ENCODE peak calls at places on chromosomes 11 and 22, in six cellular contexts. H, P, N, I, B and J are unnamed samples.

GRCh38 chr11:13160302-13160701 is 117.3 kb upstream of the BMAL1 start:
- DNase-seq in N (no peak), B (no peak), I (no peak), P (no peak), H (no peak), J (no peak)

GRCh38 chr22:46815896-46816721 is 53.7 kb downstream of the TBC1D22A start:
- DNase-seq in N (no peak), I (no peak), P (no peak), H (peak; percentile 16), B (peak; percentile 62), J (no peak)

GRCh38 chr22:25207553-25208157 is 8.0 kb downstream of the CRYBB3 start:
- DNase-seq in H (no peak), P (no peak), B (no peak), N (no peak), I (no peak), J (no peak)

GRCh38 chr11:57276857-57277505 is 39.9 kb upstream of the APLNR start:
- DNase-seq in B (no peak), N (no peak), I (no peak), P (no peak), H (no peak), J (no peak)

GRCh38 chr11:108961095-108961494 is 296.2 kb downstream of the DDX10 start:
- DNase-seq in H (no peak), N (no peak), B (no peak), I (no peak), P (no peak), J (no peak)

GRCh38 chr22:27262371-27262770 is 539.2 kb downstream of the MN1 start:
- DNase-seq in P (no peak), H (no peak), N (no peak), B (no peak), I (no peak), J (no peak)

GRCh38 chr11:96168623-96169022 is 174.4 kb downstream of the MAML2 start:
- DNase-seq in H (peak; percentile 50), B (peak; percentile 92), N (no peak), I (no peak), P (peak; percentile 86), J (no peak)

GRCh38 chr11:70650075-70650909 is 252.0 kb downstream of the CTTN start:
- DNase-seq in P (peak; percentile 15), H (no peak), N (no peak), I (no peak), B (peak; percentile 58), J (peak; percentile 52)

GRCh38 chr11:34719303-34719848 is 98.5 kb downstream of the EHF start:
- DNase-seq in N (no peak), H (no peak), P (no peak), B (no peak), I (no peak), J (no peak)

GRCh38 chr11:132024587-132025295 is 654.3 kb downstream of the NTM start:
- DNase-seq in P (peak; percentile 38), B (peak; percentile 83), N (no peak), H (peak; percentile 70), I (no peak), J (peak; percentile 58)

GRCh38 chr11:128551641-128552335 is 35.6 kb downstream of the ETS1 start:
- DNase-seq in N (no peak), I (no peak), H (no peak), B (no peak), P (no peak), J (no peak)

GRCh38 chr22:43275545-43275981 is 67.6 kb downstream of the SCUBE1 start:
- DNase-seq in I (no peak), N (no peak), P (no peak), H (no peak), B (peak; percentile 17), J (peak; percentile 7)

GRCh38 chr11:17542249-17542648 is 2.0 kb downstream of the USH1C start:
- DNase-seq in B (no peak), H (no peak), I (no peak), P (no peak), N (no peak), J (no peak)

GRCh38 chr11:79045811-79046304 is 395.0 kb downstream of the TENM4 start:
- DNase-seq in P (no peak), H (no peak), B (peak; percentile 42), I (no peak), N (no peak), J (no peak)

GRCh38 chr22:38311331-38311635 is 6.0 kb downstream of the CSNK1E start:
- DNase-seq in H (no peak), N (no peak), B (peak; percentile 49), I (no peak), P (no peak), J (no peak)

GRCh38 chr22:38167988-38168407 is 13.6 kb downstream of the PLA2G6 start:
- DNase-seq in N (no peak), B (no peak), I (no peak), P (no peak), H (no peak), J (no peak)

GRCh38 chr22:46293591-46294260 is 2.9 kb upstream of the GTSE1 start:
- DNase-seq in B (peak; percentile 73), I (no peak), N (peak; percentile 8), H (peak; percentile 51), P (peak; percentile 62), J (no peak)

GRCh38 chr22:21823740-21824438 is 43.6 kb downstream of the MAPK1 start:
- DNase-seq in H (no peak), I (no peak), B (peak; percentile 84), N (no peak), P (no peak), J (no peak)

GRCh38 chr11:1772270-1773130 is 8.8 kb upstream of the CTSD start:
- DNase-seq in H (peak; percentile 79), N (no peak), I (peak; percentile 26), P (peak; percentile 80), B (peak; percentile 95), J (peak; percentile 77)

GRCh38 chr11:69683764-69684333 is 8.7 kb upstream of the LTO1 start:
- DNase-seq in H (no peak), N (no peak), P (no peak), B (peak; percentile 34), I (no peak), J (no peak)

GRCh38 chr11:122037911-122038310 is 78.1 kb downstream of the BLID start:
- DNase-seq in B (no peak), I (no peak), P (no peak), H (no peak), N (no peak), J (no peak)

GRCh38 chr11:2582436-2582931 is 117.3 kb downstream of the KCNQ1OT1 start:
- DNase-seq in I (no peak), P (no peak), B (no peak), N (no peak), H (no peak), J (no peak)

GRCh38 chr11:61636676-61637075 is 43.5 kb upstream of the DAGLA start:
- DNase-seq in B (no peak), P (no peak), H (no peak), N (no peak), I (no peak), J (no peak)

GRCh38 chr11:119791047-119791446 is 62.0 kb upstream of the NECTIN1 start:
- DNase-seq in B (no peak), N (no peak), I (no peak), H (no peak), P (no peak), J (no peak)

GRCh38 chr22:50271519-50271970 is 1.4 kb upstream of the MAPK11 start:
- DNase-seq in P (no peak), N (no peak), I (peak; percentile 26), B (peak; percentile 78), H (no peak), J (no peak)

GRCh38 chr11:126489791-126490190 is 134.3 kb downstream of the ST3GAL4 start:
- DNase-seq in H (no peak), B (no peak), I (no peak), N (no peak), P (no peak), J (no peak)

GRCh38 chr22:31475778-31476177 is 13.9 kb downstream of the EIF4ENIF1 start:
- DNase-seq in H (no peak), P (no peak), N (no peak), I (no peak), B (no peak), J (no peak)

GRCh38 chr22:47620391-47620790 is 857.9 kb downstream of the TBC1D22A start:
- DNase-seq in N (no peak), I (no peak), P (no peak), H (no peak), B (no peak), J (no peak)

GRCh38 chr22:26624788-26625187 is 3.0 kb downstream of the CRYBA4 start:
- DNase-seq in I (no peak), N (no peak), H (no peak), B (no peak), P (no peak), J (no peak)

GRCh38 chr22:43050995-43051394 is 36.0 kb upstream of the PACSIN2 start:
- DNase-seq in I (no peak), B (no peak), H (no peak), N (no peak), P (no peak), J (no peak)

GRCh38 chr11:115802641-115803040 is 298.4 kb upstream of the CADM1 start:
- DNase-seq in B (no peak), H (no peak), I (no peak), P (no peak), N (no peak), J (no peak)

GRCh38 chr11:13169709-13170108 is 107.9 kb upstream of the BMAL1 start:
- DNase-seq in I (no peak), H (peak; percentile 45), B (peak; percentile 97), P (peak; percentile 71), N (no peak), J (peak; percentile 94)

GRCh38 chr22:35663371-35663770 is 15.1 kb downstream of the APOL6 start:
- DNase-seq in H (no peak), B (peak; percentile 41), P (no peak), I (no peak), N (no peak), J (no peak)

GRCh38 chr11:65571420-65571819 is 918 bp upstream of the FAM89B start:
- DNase-seq in B (no peak), P (no peak), N (no peak), I (no peak), H (no peak), J (no peak)

GRCh38 chr11:838441-839279 is 3.7 kb downstream of the POLR2L start:
- DNase-seq in B (peak; percentile 40), I (no peak), N (no peak), H (no peak), P (no peak), J (no peak)

GRCh38 chr22:38973289-38974169 is 8.6 kb upstream of the APOBEC3B start:
- DNase-seq in B (peak; percentile 23), I (no peak), H (no peak), P (no peak), N (no peak), J (no peak)